ENCODE peak calls at places on chromosomes 12 and 14, in seven cellular contexts. One of them, this sample, is unnamed.

GRCh38 chr12:85550924-85551323 is 270.9 kb downstream of the ALX1 start:
- DNase-seq in K562: no peak
- DNase-seq in SK-N-SH: no peak
- DNase-seq in HCT116: no peak
- DNase-seq in HepG2: no peak
- DNase-seq in H1: no peak
- DNase-seq in GM12878: no peak
- DNase-seq in this sample: no peak

GRCh38 chr12:30450872-30451271 is 244.8 kb downstream of the IPO8 start:
- DNase-seq in K562: peak; percentile 45
- DNase-seq in SK-N-SH: peak; percentile 6
- DNase-seq in HCT116: no peak
- DNase-seq in HepG2: no peak
- DNase-seq in H1: no peak
- DNase-seq in GM12878: no peak
- DNase-seq in this sample: no peak

GRCh38 chr12:99131761-99132199 is 486.7 kb downstream of the APAF1 start:
- DNase-seq in K562: no peak
- DNase-seq in SK-N-SH: no peak
- DNase-seq in HCT116: no peak
- DNase-seq in HepG2: no peak
- DNase-seq in H1: peak; percentile 79
- DNase-seq in GM12878: no peak
- DNase-seq in this sample: no peak

GRCh38 chr12:40672650-40673319 is 19.5 kb upstream of the CNTN1 start:
- DNase-seq in K562: no peak
- DNase-seq in SK-N-SH: no peak
- DNase-seq in HCT116: no peak
- DNase-seq in HepG2: no peak
- DNase-seq in H1: no peak
- DNase-seq in GM12878: no peak
- DNase-seq in this sample: no peak

GRCh38 chr12:52806169-52806811 is 7.6 kb downstream of the KRT4 start:
- DNase-seq in K562: no peak
- DNase-seq in SK-N-SH: no peak
- DNase-seq in HCT116: no peak
- DNase-seq in HepG2: no peak
- DNase-seq in H1: no peak
- DNase-seq in GM12878: no peak
- DNase-seq in this sample: no peak

GRCh38 chr12:125256537-125256936 is 191.3 kb downstream of the AACS start:
- DNase-seq in K562: no peak
- DNase-seq in SK-N-SH: no peak
- DNase-seq in HCT116: no peak
- DNase-seq in HepG2: no peak
- DNase-seq in H1: no peak
- DNase-seq in GM12878: no peak
- DNase-seq in this sample: no peak

GRCh38 chr12:80709811-80710726 is 2.6 kb downstream of the MYF6 start:
- DNase-seq in K562: no peak
- DNase-seq in SK-N-SH: peak; percentile 43
- DNase-seq in HCT116: peak; percentile 4
- DNase-seq in HepG2: peak; percentile 9
- DNase-seq in H1: peak; percentile 65
- DNase-seq in GM12878: no peak
- DNase-seq in this sample: no peak

GRCh38 chr12:31204995-31205582 is 120.9 kb downstream of the SINHCAF start:
- DNase-seq in K562: no peak
- DNase-seq in SK-N-SH: no peak
- DNase-seq in HCT116: no peak
- DNase-seq in HepG2: no peak
- DNase-seq in H1: no peak
- DNase-seq in GM12878: peak; percentile 46
- DNase-seq in this sample: no peak

GRCh38 chr14:32578181-32578580 is 249.1 kb downstream of the AKAP6 start:
- DNase-seq in K562: no peak
- DNase-seq in SK-N-SH: no peak
- DNase-seq in HCT116: no peak
- DNase-seq in HepG2: no peak
- DNase-seq in H1: no peak
- DNase-seq in GM12878: no peak
- DNase-seq in this sample: no peak

GRCh38 chr14:99125113-99125512 is 146.9 kb downstream of the BCL11B start:
- DNase-seq in K562: no peak
- DNase-seq in SK-N-SH: no peak
- DNase-seq in HCT116: no peak
- DNase-seq in HepG2: no peak
- DNase-seq in H1: no peak
- DNase-seq in GM12878: no peak
- DNase-seq in this sample: no peak

GRCh38 chr14:105389534-105389933 is 8.8 kb upstream of the TEX22 start:
- DNase-seq in K562: no peak
- DNase-seq in SK-N-SH: no peak
- DNase-seq in HCT116: no peak
- DNase-seq in HepG2: no peak
- DNase-seq in H1: no peak
- DNase-seq in GM12878: no peak
- DNase-seq in this sample: no peak

GRCh38 chr14:67457782-67458181 is 30.7 kb downstream of the TMEM229B start:
- DNase-seq in K562: no peak
- DNase-seq in SK-N-SH: no peak
- DNase-seq in HCT116: no peak
- DNase-seq in HepG2: no peak
- DNase-seq in H1: peak; percentile 58
- DNase-seq in GM12878: no peak
- DNase-seq in this sample: peak; percentile 95

GRCh38 chr12:124248862-124249825 is 45.7 kb upstream of the RFLNA start:
- DNase-seq in K562: no peak
- DNase-seq in SK-N-SH: no peak
- DNase-seq in HCT116: no peak
- DNase-seq in HepG2: no peak
- DNase-seq in H1: no peak
- DNase-seq in GM12878: no peak
- DNase-seq in this sample: no peak

GRCh38 chr12:72388322-72388721 is 116.2 kb downstream of the TRHDE start:
- DNase-seq in K562: no peak
- DNase-seq in SK-N-SH: no peak
- DNase-seq in HCT116: no peak
- DNase-seq in HepG2: no peak
- DNase-seq in H1: no peak
- DNase-seq in GM12878: no peak
- DNase-seq in this sample: no peak

GRCh38 chr14:53955671-53956426 is 776 bp downstream of the BMP4 start:
- DNase-seq in K562: no peak
- DNase-seq in SK-N-SH: no peak
- DNase-seq in HCT116: no peak
- DNase-seq in HepG2: peak; percentile 37
- DNase-seq in H1: peak; percentile 84
- DNase-seq in GM12878: no peak
- DNase-seq in this sample: peak; percentile 88

GRCh38 chr12:98373019-98373554 is 142.3 kb upstream of the TMPO start:
- DNase-seq in K562: peak; percentile 44
- DNase-seq in SK-N-SH: peak; percentile 43
- DNase-seq in HCT116: peak; percentile 39
- DNase-seq in HepG2: peak; percentile 30
- DNase-seq in H1: no peak
- DNase-seq in GM12878: no peak
- DNase-seq in this sample: peak; percentile 37

GRCh38 chr12:81078469-81079196 is 754 bp downstream of the ACSS3 start:
- DNase-seq in K562: no peak
- DNase-seq in SK-N-SH: no peak
- DNase-seq in HCT116: no peak
- DNase-seq in HepG2: peak; percentile 88
- DNase-seq in H1: no peak
- DNase-seq in GM12878: no peak
- DNase-seq in this sample: no peak

GRCh38 chr12:113241191-113242017 is 20.1 kb downstream of the TPCN1 start:
- DNase-seq in K562: no peak
- DNase-seq in SK-N-SH: no peak
- DNase-seq in HCT116: no peak
- DNase-seq in HepG2: peak; percentile 25
- DNase-seq in H1: no peak
- DNase-seq in GM12878: no peak
- DNase-seq in this sample: no peak

GRCh38 chr14:38389666-38390065 is 133.8 kb upstream of the CLEC14A start:
- DNase-seq in K562: no peak
- DNase-seq in SK-N-SH: no peak
- DNase-seq in HCT116: no peak
- DNase-seq in HepG2: no peak
- DNase-seq in H1: no peak
- DNase-seq in GM12878: no peak
- DNase-seq in this sample: no peak

GRCh38 chr14:106586098-106586704 is 1059.8 kb downstream of the TMEM121 start:
- DNase-seq in K562: peak; percentile 53
- DNase-seq in SK-N-SH: peak; percentile 36
- DNase-seq in HCT116: no peak
- DNase-seq in HepG2: peak; percentile 37
- DNase-seq in H1: peak; percentile 49
- DNase-seq in GM12878: no peak
- DNase-seq in this sample: peak; percentile 64

GRCh38 chr12:67760586-67761275 is 112.2 kb downstream of the DYRK2 start:
- DNase-seq in K562: no peak
- DNase-seq in SK-N-SH: no peak
- DNase-seq in HCT116: no peak
- DNase-seq in HepG2: no peak
- DNase-seq in H1: no peak
- DNase-seq in GM12878: no peak
- DNase-seq in this sample: no peak

GRCh38 chr12:122830517-122831214 is 4.6 kb upstream of the HIP1R start:
- DNase-seq in K562: peak; percentile 57
- DNase-seq in SK-N-SH: no peak
- DNase-seq in HCT116: peak; percentile 87
- DNase-seq in HepG2: no peak
- DNase-seq in H1: no peak
- DNase-seq in GM12878: no peak
- DNase-seq in this sample: no peak

GRCh38 chr12:112812598-112813406 is 21.3 kb downstream of the RPH3A start:
- DNase-seq in K562: no peak
- DNase-seq in SK-N-SH: no peak
- DNase-seq in HCT116: no peak
- DNase-seq in HepG2: no peak
- DNase-seq in H1: no peak
- DNase-seq in GM12878: no peak
- DNase-seq in this sample: peak; percentile 73

GRCh38 chr12:3381059-3382047 is 109.7 kb upstream of the PRMT8 start:
- DNase-seq in K562: no peak
- DNase-seq in SK-N-SH: no peak
- DNase-seq in HCT116: no peak
- DNase-seq in HepG2: no peak
- DNase-seq in H1: peak; percentile 16
- DNase-seq in GM12878: no peak
- DNase-seq in this sample: no peak

GRCh38 chr14:101711041-101711861 is 50.3 kb upstream of the PPP2R5C start:
- DNase-seq in K562: peak; percentile 40
- DNase-seq in SK-N-SH: no peak
- DNase-seq in HCT116: no peak
- DNase-seq in HepG2: no peak
- DNase-seq in H1: no peak
- DNase-seq in GM12878: no peak
- DNase-seq in this sample: no peak

GRCh38 chr12:48527891-48528670 is 2.6 kb downstream of the OR8S1 start:
- DNase-seq in K562: no peak
- DNase-seq in SK-N-SH: no peak
- DNase-seq in HCT116: no peak
- DNase-seq in HepG2: no peak
- DNase-seq in H1: no peak
- DNase-seq in GM12878: no peak
- DNase-seq in this sample: no peak

GRCh38 chr12:48525332-48525731 is at the start of gene OR8S1:
- DNase-seq in K562: no peak
- DNase-seq in SK-N-SH: no peak
- DNase-seq in HCT116: no peak
- DNase-seq in HepG2: no peak
- DNase-seq in H1: no peak
- DNase-seq in GM12878: no peak
- DNase-seq in this sample: no peak
- TF ChIP-seq JUND in K562: no peak
- TF ChIP-seq JUND in SK-N-SH: no peak
- TF ChIP-seq JUND in HCT116: no peak
- TF ChIP-seq JUND in HepG2: no peak
- TF ChIP-seq JUND in H1: no peak
- TF ChIP-seq JUND in GM12878: no peak
- TF ChIP-seq JUND in this sample: no peak

GRCh38 chr14:74521756-74522155 is 28.2 kb downstream of the ISCA2 start:
- DNase-seq in K562: no peak
- DNase-seq in SK-N-SH: no peak
- DNase-seq in HCT116: no peak
- DNase-seq in HepG2: no peak
- DNase-seq in H1: no peak
- DNase-seq in GM12878: no peak
- DNase-seq in this sample: no peak

GRCh38 chr14:74516451-74517155 is 23.0 kb downstream of the ISCA2 start:
- DNase-seq in K562: peak; percentile 19
- DNase-seq in SK-N-SH: no peak
- DNase-seq in HCT116: no peak
- DNase-seq in HepG2: peak; percentile 65
- DNase-seq in H1: no peak
- DNase-seq in GM12878: no peak
- DNase-seq in this sample: no peak

GRCh38 chr14:74518221-74518620 is 24.7 kb downstream of the ISCA2 start:
- DNase-seq in K562: no peak
- DNase-seq in SK-N-SH: no peak
- DNase-seq in HCT116: no peak
- DNase-seq in HepG2: no peak
- DNase-seq in H1: no peak
- DNase-seq in GM12878: no peak
- DNase-seq in this sample: no peak

GRCh38 chr14:74517731-74518130 is 24.2 kb downstream of the ISCA2 start:
- DNase-seq in K562: no peak
- DNase-seq in SK-N-SH: no peak
- DNase-seq in HCT116: no peak
- DNase-seq in HepG2: no peak
- DNase-seq in H1: no peak
- DNase-seq in GM12878: no peak
- DNase-seq in this sample: no peak

GRCh38 chr14:74519316-74520074 is 25.9 kb downstream of the ISCA2 start:
- DNase-seq in K562: no peak
- DNase-seq in SK-N-SH: no peak
- DNase-seq in HCT116: no peak
- DNase-seq in HepG2: no peak
- DNase-seq in H1: no peak
- DNase-seq in GM12878: no peak
- DNase-seq in this sample: no peak
- TF ChIP-seq JUND in K562: no peak
- TF ChIP-seq JUND in SK-N-SH: no peak
- TF ChIP-seq JUND in HCT116: no peak
- TF ChIP-seq JUND in HepG2: no peak
- TF ChIP-seq JUND in H1: no peak
- TF ChIP-seq JUND in GM12878: no peak
- TF ChIP-seq JUND in this sample: no peak

GRCh38 chr12:6620137-6620884 is 13.1 kb upstream of the CHD4 start:
- DNase-seq in K562: no peak
- DNase-seq in SK-N-SH: peak; percentile 17
- DNase-seq in HCT116: no peak
- DNase-seq in HepG2: no peak
- DNase-seq in H1: peak; percentile 91
- DNase-seq in GM12878: no peak
- DNase-seq in this sample: no peak
- TF ChIP-seq JUND in K562: no peak
- TF ChIP-seq JUND in SK-N-SH: no peak
- TF ChIP-seq JUND in HCT116: no peak
- TF ChIP-seq JUND in HepG2: no peak
- TF ChIP-seq JUND in H1: peak; percentile 25
- TF ChIP-seq JUND in GM12878: no peak
- TF ChIP-seq JUND in this sample: no peak

GRCh38 chr14:63663428-63664142 is 21.9 kb upstream of the WDR89 start:
- DNase-seq in K562: no peak
- DNase-seq in SK-N-SH: no peak
- DNase-seq in HCT116: no peak
- DNase-seq in HepG2: peak; percentile 23
- DNase-seq in H1: no peak
- DNase-seq in GM12878: no peak
- DNase-seq in this sample: no peak
- TF ChIP-seq JUND in K562: no peak
- TF ChIP-seq JUND in SK-N-SH: no peak
- TF ChIP-seq JUND in HCT116: no peak
- TF ChIP-seq JUND in HepG2: no peak
- TF ChIP-seq JUND in H1: no peak
- TF ChIP-seq JUND in GM12878: no peak
- TF ChIP-seq JUND in this sample: no peak